ENCODE peak calls at places on chromosomes 1 and 21, in four cellular contexts. H is right lobe of liver, F is GM12892, S is GM12891. E is an unnamed sample.

GRCh38 chr1:245216356-245217110 is 61.7 kb downstream of the KIF26B start:
- DNase-seq in H (no peak), F (no peak), S (no peak), E (no peak)

GRCh38 chr1:64540265-64540791 is 70.4 kb downstream of the CACHD1 start:
- DNase-seq in H (no peak), F (no peak), S (no peak), E (no peak)

GRCh38 chr1:111406325-111406768 is 21.2 kb downstream of the OVGP1 start:
- DNase-seq in H (peak; percentile 65), F (peak; percentile 49), S (peak; percentile 49), E (no peak)

GRCh38 chr1:246794261-246795093 is 70.3 kb downstream of the SCCPDH start:
- DNase-seq in H (no peak), F (no peak), S (no peak), E (no peak)

GRCh38 chr1:110879758-110880606 is 7.0 kb downstream of the CD53 start:
- DNase-seq in H (no peak), F (no peak), S (no peak), E (peak; percentile 80)

GRCh38 chr1:64167176-64167575 is 36.2 kb upstream of the UBE2U start:
- DNase-seq in H (no peak), F (no peak), S (no peak), E (no peak)

GRCh38 chr21:28885853-28886177 is 106.9 kb downstream of the LTN1 start:
- DNase-seq in H (no peak), F (no peak), S (no peak), E (no peak)

GRCh38 chr1:172163479-172164215 is 256.8 kb upstream of the C1orf105 start:
- DNase-seq in H (no peak), F (no peak), S (no peak), E (no peak)

GRCh38 chr1:116374340-116375164 is 1.5 kb downstream of the ATP1A1 start:
- DNase-seq in H (peak; percentile 50), F (no peak), S (no peak), E (peak; percentile 31)

GRCh38 chr1:5611855-5612254 is 380.4 kb downstream of the NPHP4 start:
- DNase-seq in H (no peak), F (no peak), S (no peak), E (no peak)

GRCh38 chr1:2134232-2134603 is 60.4 kb downstream of the FAAP20 start:
- DNase-seq in H (no peak), F (no peak), S (no peak), E (no peak)

GRCh38 chr1:2132222-2133038 is 62.1 kb downstream of the FAAP20 start:
- DNase-seq in H (no peak), F (no peak), S (no peak), E (no peak)

GRCh38 chr1:2134604-2135307 is 59.8 kb downstream of the FAAP20 start:
- DNase-seq in H (no peak), F (no peak), S (no peak), E (no peak)

GRCh38 chr1:2133879-2134215 is 60.7 kb downstream of the FAAP20 start:
- DNase-seq in H (no peak), F (no peak), S (no peak), E (no peak)

GRCh38 chr1:2133039-2133878 is 61.3 kb downstream of the FAAP20 start:
- DNase-seq in H (peak; percentile 91), F (peak; percentile 86), S (peak; percentile 97), E (peak; percentile 97)
- TF ChIP-seq POLR2A in H (peak; percentile 44), F (no peak), S (no peak), E (no peak)

GRCh38 chr1:31409946-31410858 is 2.8 kb upstream of the SERINC2 start:
- DNase-seq in H (no peak), F (no peak), S (no peak), E (peak; percentile 90)
- TF ChIP-seq POLR2A in H (no peak), F (no peak), S (no peak), E (peak; percentile 44)

GRCh38 chr1:36354486-36354885 is 31.0 kb upstream of the EVA1B start:
- DNase-seq in H (no peak), F (no peak), S (no peak), E (no peak)

GRCh38 chr1:36350659-36351171 is 27.3 kb upstream of the EVA1B start:
- DNase-seq in H (no peak), F (no peak), S (no peak), E (no peak)

GRCh38 chr1:36351222-36351977 is 28.0 kb upstream of the EVA1B start:
- DNase-seq in H (no peak), F (no peak), S (no peak), E (no peak)

GRCh38 chr1:36352910-36353878 is 29.7 kb upstream of the EVA1B start:
- DNase-seq in H (no peak), F (no peak), S (no peak), E (no peak)

GRCh38 chr1:36352141-36352909 is 28.9 kb upstream of the EVA1B start:
- DNase-seq in H (no peak), F (no peak), S (no peak), E (no peak)
- TF ChIP-seq POLR2A in H (no peak), F (no peak), S (no peak), E (no peak)

DNA sequence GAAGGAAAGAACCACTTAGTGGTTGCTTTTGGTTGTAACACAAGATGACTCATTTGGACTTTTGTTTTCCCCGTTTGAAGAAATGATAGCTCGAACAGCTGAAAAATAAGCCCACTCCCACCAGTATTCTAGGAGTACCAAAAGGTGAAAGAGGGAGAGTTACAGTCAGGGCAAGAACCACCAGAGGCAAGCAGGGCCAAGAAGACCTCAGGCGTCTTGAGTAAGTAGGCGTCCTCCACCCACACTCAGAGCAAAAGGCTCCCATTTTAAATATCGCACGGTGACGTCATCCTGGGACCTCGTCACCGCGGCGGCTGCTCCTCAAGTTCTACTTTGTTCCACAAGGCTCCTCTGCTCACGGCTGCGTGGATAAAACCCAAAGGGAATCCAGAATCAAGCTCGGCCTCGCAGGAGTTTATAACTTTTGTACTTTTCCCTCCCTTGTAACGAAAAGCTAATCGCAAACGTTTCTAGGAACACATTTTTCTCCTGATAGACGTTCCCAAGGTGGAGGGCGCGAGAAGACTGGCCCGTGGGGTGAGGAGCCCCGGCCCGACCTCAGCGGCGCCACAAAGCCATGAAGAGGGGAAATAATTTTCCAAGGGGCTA is 1.2 kb downstream of the BTG3 start:
- DNase-seq in H (peak; percentile 66), F (peak; percentile 32), S (peak; percentile 32), E (peak; percentile 93)
- TF ChIP-seq POLR2A in H (no peak), F (no peak), S (peak; percentile 16), E (peak; percentile 84)

DNA sequence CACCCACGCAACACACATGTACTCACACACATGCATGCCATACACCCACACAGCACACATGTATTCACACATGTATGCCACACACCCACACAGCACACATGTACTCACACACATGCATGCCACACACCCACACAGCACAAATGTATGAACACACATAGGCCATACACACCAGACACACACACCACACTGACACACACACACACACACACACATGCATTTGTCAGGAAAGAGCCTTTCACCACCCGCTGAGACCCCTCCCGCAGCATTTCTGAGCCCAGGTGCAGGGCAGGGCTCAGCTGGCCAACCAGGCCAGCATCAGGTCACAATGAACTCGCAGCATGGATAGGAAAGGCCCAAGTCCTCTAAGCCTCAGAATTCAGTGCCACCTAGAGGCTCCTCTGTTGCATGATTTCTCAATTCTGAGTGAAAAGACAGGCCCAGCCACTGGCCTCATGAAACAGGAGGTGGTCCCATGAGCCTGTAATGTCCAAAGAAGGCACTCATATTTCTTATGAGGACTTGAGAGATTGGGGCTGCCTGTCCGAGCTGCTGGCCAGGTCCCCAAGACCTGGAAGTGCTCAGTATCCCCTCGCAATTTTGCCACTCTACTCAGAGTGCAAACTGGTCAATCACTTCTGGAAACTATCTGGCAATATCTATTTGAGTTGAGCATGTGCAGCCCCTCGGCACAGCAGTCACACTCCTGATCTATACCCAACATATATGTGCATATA is 57.3 kb downstream of the PSMG1 start:
- DNase-seq in H (peak; percentile 66), F (no peak), S (no peak), E (peak; percentile 33)
- TF ChIP-seq POLR2A in H (no peak), F (no peak), S (no peak), E (no peak)

DNA sequence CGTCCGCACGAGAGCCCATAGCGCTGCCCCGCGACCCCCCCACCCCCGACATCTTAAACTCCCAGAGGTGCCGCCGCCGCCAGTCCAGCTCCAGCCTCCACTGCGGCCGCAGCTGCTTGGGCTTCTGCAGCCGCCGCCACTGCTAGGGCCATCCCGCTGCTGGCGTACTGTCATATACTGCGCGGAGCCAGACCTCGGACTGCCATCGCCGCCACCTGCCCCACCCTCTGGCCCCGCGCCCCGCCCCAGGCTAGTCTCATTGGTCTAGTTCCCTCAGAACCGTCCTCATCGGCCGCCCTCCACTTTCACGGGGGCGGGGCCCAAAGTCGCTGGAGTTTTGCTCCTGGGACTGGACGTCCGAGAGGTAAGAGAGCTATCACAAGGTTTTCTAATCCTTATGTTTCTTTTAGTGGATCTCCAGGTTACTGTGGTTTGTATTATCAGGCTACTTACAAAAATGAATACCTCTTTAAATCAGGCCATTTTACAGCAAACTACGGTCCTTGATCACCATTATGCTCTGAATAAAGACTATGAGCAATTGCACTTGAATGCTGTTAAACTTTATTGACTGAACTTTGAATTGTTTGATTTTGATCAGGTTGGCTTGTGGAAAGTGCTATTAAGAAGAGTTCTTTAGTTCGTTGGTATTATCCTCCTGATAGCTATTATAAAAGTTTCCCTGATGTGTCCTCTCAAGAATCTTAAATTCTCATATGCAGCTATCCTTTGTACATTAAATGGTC is 2.8 kb upstream of the CD1D start:
- DNase-seq in H (peak; percentile 99), F (no peak), S (no peak), E (peak; percentile 82)
- TF ChIP-seq POLR2A in H (peak; percentile 38), F (no peak), S (no peak), E (no peak)

GRCh38 chr1:156727914-156728598 is at the start of gene METTL25B:
- DNase-seq in H (peak; percentile 90), F (peak; percentile 73), S (peak; percentile 70), E (peak; percentile 93)
- TF ChIP-seq POLR2A in H (no peak), F (peak; percentile 92), S (no peak), E (peak; percentile 55)

GRCh38 chr1:156096640-156097391 is 14.6 kb upstream of the MEX3A start:
- DNase-seq in H (peak; percentile 87), F (peak; percentile 88), S (peak; percentile 80), E (peak; percentile 80)
- TF ChIP-seq POLR2A in H (no peak), F (peak; percentile 55), S (peak; percentile 46), E (no peak)

GRCh38 chr1:37685722-37686121 is 6.6 kb upstream of the CDCA8 start:
- DNase-seq in H (no peak), F (no peak), S (no peak), E (no peak)
- TF ChIP-seq POLR2A in H (no peak), F (no peak), S (no peak), E (no peak)

GRCh38 chr1:210777914-210778313 is 356.0 kb downstream of the KCNH1 start:
- DNase-seq in H (no peak), F (no peak), S (no peak), E (no peak)

GRCh38 chr1:210776722-210777121 is 357.2 kb downstream of the KCNH1 start:
- DNase-seq in H (no peak), F (no peak), S (no peak), E (no peak)

GRCh38 chr1:210771131-210771530 is 362.8 kb downstream of the KCNH1 start:
- DNase-seq in H (no peak), F (no peak), S (no peak), E (no peak)

GRCh38 chr1:210779259-210779658 is 354.7 kb downstream of the KCNH1 start:
- DNase-seq in H (no peak), F (no peak), S (no peak), E (no peak)

DNA sequence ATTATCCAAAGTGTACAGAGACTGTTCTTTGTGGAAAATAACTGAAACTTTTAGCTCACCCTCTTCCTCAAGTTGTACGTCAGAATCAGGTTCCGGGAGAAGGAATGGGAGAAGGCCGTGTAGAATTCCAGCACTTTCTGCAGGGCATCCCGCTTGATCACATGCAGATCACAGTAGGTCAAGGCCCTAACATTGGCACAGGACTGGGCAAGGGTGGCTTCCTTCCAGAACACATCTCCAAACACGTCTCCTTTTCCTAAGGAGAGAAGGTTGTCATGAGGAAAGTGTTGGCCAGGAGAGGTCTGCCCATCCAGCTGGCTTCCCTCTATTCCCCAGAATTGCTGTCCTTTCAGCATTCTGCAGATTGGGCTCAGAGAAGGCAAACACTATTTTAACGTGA is 358.7 kb downstream of the KCNH1 start:
- DNase-seq in H (no peak), F (no peak), S (no peak), E (no peak)
- TF ChIP-seq POLR2A in H (no peak), F (no peak), S (no peak), E (no peak)

E was measured in erythroblast.